ENCODE peak calls at places on chromosomes 12 and 14, in ten cellular contexts. X is GM12878, Q is upper lobe of left lung, O is A549, L is K562, W is uterus, U is spleen, K is stomach, G is tibial nerve, R is ovary. B is an unnamed sample.

GRCh38 chr14:42490536-42490935 is 883.9 kb downstream of the LRFN5 start:
- DNase-seq in X (no peak), Q (no peak), O (no peak), L (no peak), W (no peak), U (no peak), K (no peak), G (no peak), R (no peak), B (no peak)

GRCh38 chr14:75554482-75554881 is 23.9 kb upstream of the FLVCR2 start:
- DNase-seq in X (no peak), Q (no peak), O (no peak), L (no peak), W (no peak), U (no peak), K (no peak), G (no peak), R (no peak), B (no peak)

GRCh38 chr12:57182918-57183575 is 33.5 kb upstream of the NXPH4 start:
- DNase-seq in X (peak), Q (no peak), O (peak), L (peak), W (peak), U (peak), K (peak), G (peak), R (peak), B (peak)

GRCh38 chr14:73761621-73762355 is 47.6 kb upstream of the PNMA1 start:
- DNase-seq in X (no peak), Q (no peak), O (no peak), L (no peak), W (peak), U (no peak), K (no peak), G (no peak), R (no peak), B (peak)

GRCh38 chr14:68440776-68441175 is 352.1 kb downstream of the ZFP36L1 start:
- DNase-seq in X (no peak), Q (no peak), O (no peak), L (no peak), W (no peak), U (no peak), K (no peak), G (no peak), R (no peak), B (no peak)

GRCh38 chr14:35398095-35398584 is 6.4 kb downstream of the NFKBIA start:
- DNase-seq in X (no peak), Q (no peak), O (no peak), L (no peak), W (no peak), U (no peak), K (no peak), G (peak), R (peak), B (no peak)

GRCh38 chr14:31206536-31207286 is 882 bp downstream of the HECTD1 start:
- DNase-seq in X (no peak), Q (peak), O (no peak), L (peak), W (peak), U (peak), K (peak), G (peak), R (no peak), B (peak)

GRCh38 chr12:106586535-106586802 is 3.7 kb downstream of the RFX4 start:
- DNase-seq in X (no peak), Q (no peak), O (no peak), L (no peak), W (no peak), U (no peak), K (no peak), G (no peak), R (no peak), B (no peak)

GRCh38 chr14:94172545-94172944 is 1.6 kb upstream of the PPP4R4 start:
- DNase-seq in X (no peak), Q (no peak), O (no peak), L (no peak), W (no peak), U (no peak), K (no peak), G (no peak), R (no peak), B (no peak)

GRCh38 chr12:110940296-110940695 is 19.9 kb upstream of the MYL2 start:
- DNase-seq in X (no peak), Q (no peak), O (no peak), L (no peak), W (no peak), U (no peak), K (no peak), G (no peak), R (no peak), B (no peak)

GRCh38 chr14:51643137-51643536 is 8.6 kb upstream of the FRMD6 start:
- DNase-seq in X (no peak), Q (no peak), O (no peak), L (no peak), W (no peak), U (no peak), K (no peak), G (no peak), R (no peak), B (no peak)

GRCh38 chr12:2976581-2976996 is 17.4 kb downstream of the TEAD4 start:
- DNase-seq in X (no peak), Q (no peak), O (no peak), L (peak), W (no peak), U (no peak), K (no peak), G (no peak), R (no peak), B (no peak)

GRCh38 chr14:36874396-36875138 is 212.9 kb downstream of the PAX9 start:
- DNase-seq in X (no peak), Q (no peak), O (no peak), L (no peak), W (no peak), U (no peak), K (no peak), G (no peak), R (no peak), B (no peak)

GRCh38 chr14:96180004-96180403 is 24.6 kb upstream of the BDKRB2 start:
- DNase-seq in X (no peak), Q (no peak), O (no peak), L (peak), W (no peak), U (no peak), K (no peak), G (no peak), R (no peak), B (no peak)

GRCh38 chr12:53758081-53758769 is 6.4 kb upstream of the CISTR start:
- DNase-seq in X (no peak), Q (no peak), O (no peak), L (no peak), W (no peak), U (no peak), K (no peak), G (no peak), R (no peak), B (no peak)

GRCh38 chr12:8829128-8829524 is 6.7 kb downstream of the A2ML1 start:
- DNase-seq in X (no peak), Q (no peak), O (no peak), L (no peak), W (no peak), U (no peak), K (no peak), G (no peak), R (no peak), B (no peak)

GRCh38 chr14:101520621-101521305 is 40.5 kb upstream of the DIO3 start:
- DNase-seq in X (no peak), Q (no peak), O (no peak), L (no peak), W (peak), U (no peak), K (no peak), G (peak), R (peak), B (peak)

GRCh38 chr12:67661311-67662011 is 12.9 kb downstream of the DYRK2 start:
- DNase-seq in X (no peak), Q (no peak), O (no peak), L (no peak), W (no peak), U (no peak), K (no peak), G (no peak), R (no peak), B (no peak)

GRCh38 chr14:58826845-58827686 is 189.3 kb downstream of the DACT1 start:
- DNase-seq in X (no peak), Q (no peak), O (no peak), L (peak), W (no peak), U (no peak), K (no peak), G (no peak), R (no peak), B (no peak)

GRCh38 chr14:55975281-55975905 is 142.8 kb upstream of the PELI2 start:
- DNase-seq in X (no peak), Q (no peak), O (no peak), L (no peak), W (no peak), U (no peak), K (no peak), G (no peak), R (no peak), B (no peak)

GRCh38 chr12:91225316-91225715 is 42.7 kb upstream of the DCN start:
- DNase-seq in X (no peak), Q (no peak), O (no peak), L (no peak), W (no peak), U (no peak), K (no peak), G (peak), R (no peak), B (no peak)

GRCh38 chr14:57389646-57390036 is 745 bp upstream of the NAA30 start:
- DNase-seq in X (peak), Q (no peak), O (no peak), L (no peak), W (no peak), U (no peak), K (no peak), G (no peak), R (no peak), B (no peak)

DNA sequence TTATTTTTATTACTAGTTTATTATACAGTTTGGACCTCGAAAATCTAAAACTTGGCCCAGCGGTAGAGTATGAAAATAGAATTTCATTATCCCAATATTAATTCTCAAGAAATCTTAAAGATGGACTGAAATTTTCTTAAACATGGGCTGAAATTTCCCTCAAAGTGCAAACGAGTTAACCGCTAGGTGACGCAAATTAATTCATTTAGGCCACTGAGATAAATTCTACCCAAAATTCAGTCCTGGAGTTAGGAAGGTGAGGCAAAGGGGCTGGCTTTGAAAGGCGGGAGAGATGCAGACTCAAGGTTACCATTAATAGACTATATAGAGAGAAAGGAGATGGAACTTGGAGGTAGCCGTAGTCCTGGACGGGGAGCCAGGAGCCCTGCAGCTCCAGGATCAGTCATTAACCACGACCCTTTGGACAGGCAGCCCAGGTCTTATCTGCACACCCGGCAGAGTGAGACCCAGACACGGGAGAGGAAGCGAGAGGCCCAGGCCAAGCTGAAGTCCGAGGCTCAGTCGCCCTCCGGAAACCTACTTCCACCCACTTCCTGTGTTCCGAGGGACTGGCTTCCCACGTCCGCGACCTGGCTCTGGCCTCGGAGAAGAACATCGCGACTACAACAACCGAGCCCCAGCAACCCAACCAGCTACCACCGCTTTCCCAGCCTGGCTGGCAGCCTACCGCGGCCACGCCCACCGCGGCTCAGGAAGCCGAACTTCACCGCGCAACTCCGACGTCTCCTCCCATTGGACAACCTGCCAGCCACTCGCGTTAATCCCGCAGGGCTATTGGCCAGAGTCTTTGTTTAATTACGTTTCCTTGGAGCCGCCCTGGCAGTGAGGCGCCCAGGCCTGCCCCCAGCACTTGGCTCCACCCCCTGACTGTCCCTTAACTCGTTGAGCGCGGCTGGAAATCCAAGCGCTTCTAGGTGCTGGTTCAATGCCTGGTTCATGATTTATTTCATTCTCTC is at the start of gene EFCAB11:
- DNase-seq in X (peak), Q (peak), O (peak), L (peak), W (peak), U (peak), K (peak), G (peak), R (peak), B (peak)
- TF ChIP-seq POLR2A in X (peak), Q (peak), O (peak), L (peak), W (no peak), U (peak), K (no peak), G (no peak), R (no peak), B (no peak)

GRCh38 chr12:52243264-52243773 is 10.3 kb downstream of the KRT7 start:
- DNase-seq in X (no peak), Q (no peak), O (no peak), L (no peak), W (no peak), U (peak), K (no peak), G (no peak), R (no peak), B (peak)
- H3K4me3 ChIP-seq in X (no peak), Q (no peak), O (peak), L (no peak), W (no peak), U (no peak), K (no peak), G (no peak), R (no peak), B (no peak)

DNA sequence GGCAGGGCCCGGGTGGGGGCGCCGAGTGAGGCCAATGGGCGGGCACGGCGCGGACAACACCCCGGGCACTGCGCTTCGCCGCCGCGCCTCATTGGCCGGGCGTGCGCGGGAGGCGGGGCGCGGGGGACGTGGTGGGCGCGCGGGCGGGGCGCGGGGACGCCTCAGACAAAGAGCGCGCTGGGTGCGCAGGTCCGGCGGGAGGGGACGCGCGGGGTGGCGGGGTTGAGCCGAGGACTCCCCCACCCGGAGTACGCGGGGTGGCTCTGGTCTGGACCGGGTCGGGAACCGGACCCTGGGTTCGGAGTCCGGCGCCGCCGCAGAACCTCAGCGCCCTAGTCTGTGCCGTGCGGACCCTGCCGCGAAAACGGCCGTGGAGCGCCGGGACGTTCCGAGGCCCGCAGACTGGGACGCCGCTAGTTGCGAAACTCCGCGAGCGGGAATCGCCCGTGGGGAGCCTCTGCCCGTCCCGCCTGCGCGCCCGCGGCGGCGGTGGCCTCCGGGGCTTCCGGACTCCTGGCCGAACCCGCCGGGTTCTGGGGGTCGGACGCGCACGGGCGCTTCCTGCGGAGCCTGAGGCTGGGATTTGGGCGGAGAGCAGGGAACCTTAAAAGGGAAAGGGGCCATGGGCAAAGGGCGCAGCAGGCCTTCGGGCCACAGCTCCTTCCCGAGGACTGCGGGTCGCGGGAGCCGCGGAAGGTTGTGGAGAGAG is 416 bp upstream of the SLC25A29 start:
- DNase-seq in X (no peak), Q (peak), O (peak), L (peak), W (peak), U (peak), K (peak), G (peak), R (peak), B (peak)
- TF ChIP-seq POLR2A in X (peak), Q (peak), O (peak), L (no peak), W (peak), U (peak), K (peak), G (no peak), R (peak), B (peak)

DNA sequence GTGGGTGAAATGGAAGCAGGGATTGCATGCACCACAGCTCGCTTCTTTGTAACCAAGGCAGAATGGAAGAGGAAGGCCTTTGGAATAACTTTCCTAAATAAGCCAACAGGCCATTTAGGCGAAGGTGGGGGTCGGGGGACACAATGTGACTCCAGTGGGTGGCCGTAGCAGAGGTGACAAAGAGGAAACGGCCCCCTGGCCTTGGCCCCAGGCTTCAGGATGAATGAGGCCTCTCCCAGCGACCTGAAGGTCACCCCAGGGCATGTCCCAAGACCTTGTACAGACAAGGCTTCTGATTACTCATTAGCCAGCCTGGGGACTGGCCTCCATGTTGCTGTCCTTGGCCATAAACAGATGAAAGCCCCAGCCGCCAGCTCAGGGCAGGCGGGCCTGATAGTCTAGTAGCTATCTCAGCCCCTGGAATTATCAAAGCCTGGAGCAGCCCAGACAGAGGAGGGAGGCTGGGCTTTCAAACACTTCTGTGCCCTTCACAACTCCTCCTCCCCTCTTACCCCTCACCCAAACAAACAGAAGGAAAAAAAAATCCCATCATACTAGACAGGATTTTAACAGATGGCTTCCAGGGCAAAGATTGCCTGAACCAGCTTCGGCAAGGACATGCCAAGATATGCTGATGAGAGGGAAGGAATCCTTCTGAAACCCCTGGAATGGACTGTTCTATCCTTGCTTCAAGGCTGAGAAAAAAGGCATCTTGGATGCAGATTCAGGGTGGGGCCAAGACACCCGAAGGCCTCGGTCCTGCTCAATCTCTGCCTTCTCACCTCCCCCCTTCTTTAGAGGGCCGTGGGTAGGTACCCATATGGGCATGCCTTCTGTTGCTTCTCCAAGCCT is 142.3 kb upstream of the PARP11 start:
- DNase-seq in X (no peak), Q (no peak), O (no peak), L (no peak), W (no peak), U (no peak), K (peak), G (no peak), R (no peak), B (no peak)
- H3K4me3 ChIP-seq in X (no peak), Q (no peak), O (no peak), L (no peak), W (no peak), U (no peak), K (no peak), G (no peak), R (no peak), B (no peak)

GRCh38 chr12:47841910-47842309 is 22.2 kb upstream of the HDAC7 start:
- DNase-seq in X (no peak), Q (no peak), O (no peak), L (no peak), W (no peak), U (peak), K (no peak), G (no peak), R (no peak), B (no peak)
- TF ChIP-seq POLR2A in X (no peak), Q (no peak), O (no peak), L (no peak), W (no peak), U (no peak), K (no peak), G (no peak), R (no peak), B (no peak)

DNA sequence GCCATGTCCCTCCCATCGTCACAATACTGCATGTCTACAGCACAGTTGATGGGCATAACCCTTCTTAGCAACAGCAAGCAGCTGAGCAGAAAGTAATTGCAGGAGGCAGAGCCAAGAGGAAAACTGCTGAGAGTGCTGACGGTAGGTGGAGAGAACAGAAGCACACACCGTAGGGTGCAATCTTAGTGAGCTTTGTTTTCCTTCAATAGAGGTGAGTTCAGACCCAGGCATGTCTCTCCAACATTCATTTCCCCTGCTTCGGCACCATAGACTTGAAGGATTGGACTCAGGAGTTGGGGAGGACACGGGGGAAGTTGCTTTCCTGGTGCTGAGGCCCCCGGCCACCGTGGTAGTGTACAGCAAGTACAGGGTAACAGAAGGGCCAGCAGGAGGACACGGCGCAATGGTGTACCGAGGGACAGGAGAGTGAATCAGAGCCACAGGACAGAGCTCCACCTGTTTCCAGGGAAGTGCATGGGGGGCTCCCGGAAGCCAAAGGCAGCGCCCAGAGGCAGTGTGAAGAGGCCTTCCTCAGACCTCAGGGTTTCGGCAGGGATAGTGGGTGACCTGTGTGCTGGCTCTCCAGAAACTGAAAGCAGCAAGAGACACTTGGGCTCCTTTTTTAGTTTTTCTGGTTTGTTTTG is 36.3 kb upstream of the SINHCAF start:
- DNase-seq in X (no peak), Q (no peak), O (no peak), L (peak), W (no peak), U (peak), K (no peak), G (no peak), R (no peak), B (no peak)
- H3K4me3 ChIP-seq in X (no peak), Q (no peak), O (no peak), L (no peak), W (no peak), U (no peak), K (no peak), G (no peak), R (no peak), B (no peak)